ENCODE peak calls at places on chromosomes 2 and 18, in nine cellular contexts. L is pancreas; F is endothelial cell of umbilical vein; G is NB4; V is WTC11; R is progenitor cell of endocrine pancreas; Y is foreskin fibroblast; C is CD4-positive, alpha-beta T cell; M is heart left ventricle. W is an unnamed sample.

GRCh38 chr18:23690505-23691068 is 1.3 kb downstream of the LAMA3 start:
- DNase-seq in Y (peak), C (no peak), R (no peak), M (no peak), G (no peak), F (no peak), L (no peak), V (peak), W (no peak)

GRCh38 chr18:64791211-64791610 is 642.3 kb upstream of the LINC00305 start:
- DNase-seq in M (no peak), Y (no peak), V (no peak), C (no peak), F (no peak), L (no peak), G (no peak), R (no peak), W (no peak)

GRCh38 chr2:176109226-176109954 is 2.3 kb downstream of the HOXD11 start:
- DNase-seq in Y (no peak), R (no peak), F (no peak), L (no peak), G (no peak), V (no peak), M (no peak), C (no peak), W (peak)

GRCh38 chr2:8566788-8567468 is 114.9 kb upstream of the ID2 start:
- DNase-seq in R (no peak), L (no peak), F (no peak), C (no peak), Y (no peak), V (no peak), M (no peak), G (no peak), W (peak)

GRCh38 chr18:58590231-58590630 is 38.7 kb downstream of the ALPK2 start:
- DNase-seq in R (no peak), V (peak), Y (peak), G (no peak), F (no peak), C (no peak), L (no peak), M (no peak), W (no peak)

GRCh38 chr18:78634061-78634696 is 345.4 kb upstream of the SALL3 start:
- DNase-seq in C (no peak), V (no peak), L (no peak), R (no peak), M (no peak), F (no peak), Y (no peak), G (no peak), W (no peak)

GRCh38 chr18:75293591-75293990 is 83.0 kb downstream of the TSHZ1 start:
- DNase-seq in Y (peak), V (no peak), F (no peak), G (no peak), M (no peak), C (no peak), R (no peak), L (no peak), W (no peak)

GRCh38 chr18:3594760-3595241 is 144.8 kb downstream of the TGIF1 start:
- DNase-seq in L (no peak), F (no peak), R (no peak), C (no peak), Y (peak), M (no peak), G (peak), V (no peak), W (no peak)

GRCh38 chr2:186440506-186440905 is 45.6 kb upstream of the ZC3H15 start:
- DNase-seq in G (no peak), Y (no peak), M (no peak), C (no peak), V (no peak), R (no peak), L (no peak), F (peak), W (no peak)

GRCh38 chr2:114316532-114317300 is 125.7 kb upstream of the DPP10 start:
- DNase-seq in G (no peak), V (no peak), M (no peak), R (no peak), Y (no peak), C (no peak), F (no peak), L (no peak), W (no peak)

GRCh38 chr18:44938396-44939036 is 257.8 kb downstream of the SETBP1 start:
- DNase-seq in F (peak), M (no peak), V (no peak), R (no peak), L (peak), Y (no peak), C (no peak), G (no peak), W (no peak)

GRCh38 chr18:78612318-78612717 is 367.3 kb upstream of the SALL3 start:
- DNase-seq in M (no peak), G (no peak), R (no peak), V (no peak), C (no peak), F (no peak), L (no peak), Y (no peak), W (no peak)

GRCh38 chr2:198441246-198441645 is 636.9 kb downstream of the PLCL1 start:
- DNase-seq in L (no peak), Y (no peak), V (no peak), C (no peak), G (no peak), M (no peak), F (no peak), R (no peak), W (no peak)

GRCh38 chr18:31042391-31043181 is at the start of gene DSC3:
- DNase-seq in L (no peak), M (peak), G (peak), C (no peak), V (peak), R (peak), Y (peak), F (no peak), W (peak)

GRCh38 chr2:32832821-32833220 is 113.9 kb upstream of the LTBP1 start:
- DNase-seq in C (no peak), L (no peak), R (no peak), M (no peak), Y (peak), V (no peak), G (no peak), F (no peak), W (no peak)

GRCh38 chr2:172480301-172481218 is 53.2 kb downstream of the ITGA6 start:
- DNase-seq in F (peak), G (peak), M (peak), Y (peak), L (no peak), V (no peak), C (no peak), R (no peak), W (no peak)

GRCh38 chr2:236633764-236634163 is 64.1 kb downstream of the ACKR3 start:
- DNase-seq in C (no peak), F (no peak), M (no peak), V (no peak), Y (no peak), G (no peak), L (no peak), R (no peak), W (peak)

GRCh38 chr2:26477911-26478253 is at the start of gene OTOF:
- DNase-seq in M (peak), R (no peak), L (no peak), Y (peak), V (no peak), G (no peak), F (peak), C (no peak), W (no peak)

GRCh38 chr2:3463914-3464313 is 55.4 kb downstream of the ADI1 start:
- DNase-seq in M (peak), R (no peak), V (no peak), F (no peak), G (no peak), Y (no peak), C (no peak), L (no peak), W (no peak)

GRCh38 chr2:1784087-1784486 is 39.8 kb upstream of the PXDN start:
- DNase-seq in G (no peak), F (no peak), M (no peak), C (no peak), L (no peak), R (no peak), Y (peak), V (no peak), W (no peak)

GRCh38 chr18:22641973-22642372 is 224.3 kb upstream of the CTAGE1 start:
- DNase-seq in Y (no peak), R (no peak), L (no peak), V (no peak), F (no peak), C (no peak), G (no peak), M (no peak), W (no peak)

GRCh38 chr18:13240060-13240725 is 21.6 kb downstream of the LDLRAD4 start:
- DNase-seq in M (no peak), R (no peak), C (no peak), Y (no peak), L (no peak), V (no peak), F (no peak), G (no peak), W (peak)

GRCh38 chr2:100870652-100871531 is 51.0 kb downstream of the NPAS2 start:
- DNase-seq in R (no peak), Y (no peak), C (no peak), L (no peak), F (no peak), M (no peak), V (peak), G (peak), W (no peak)

GRCh38 chr2:6977095-6977777 is 60.0 kb downstream of the RNF144A start:
- DNase-seq in M (peak), V (no peak), G (no peak), C (no peak), R (no peak), Y (peak), F (peak), L (peak), W (no peak)

GRCh38 chr2:233165895-233166661 is 85.4 kb upstream of the ATG16L1 start:
- DNase-seq in V (no peak), L (no peak), M (peak), F (no peak), R (no peak), C (no peak), G (peak), Y (no peak), W (no peak)

GRCh38 chr2:241082338-241083090 is 19.6 kb downstream of the MTERF4 start:
- DNase-seq in F (no peak), R (no peak), Y (no peak), M (no peak), V (no peak), L (no peak), G (no peak), C (no peak), W (peak)

GRCh38 chr2:21781962-21782361 is 658.2 kb downstream of the TDRD15 start:
- DNase-seq in G (no peak), R (no peak), C (no peak), L (no peak), F (no peak), V (no peak), Y (no peak), M (no peak), W (no peak)
- TF ChIP-seq CTCF in G (no peak), R (no peak), C (no peak), L (no peak), F (no peak), V (no peak), Y (no peak), M (no peak), W (no peak)

GRCh38 chr2:64228126-64228678 is 84.0 kb upstream of the PELI1 start:
- DNase-seq in R (peak), V (peak), F (peak), C (peak), G (peak), Y (peak), M (peak), L (peak), W (peak)
- TF ChIP-seq CTCF in R (no peak), V (no peak), F (no peak), C (no peak), G (no peak), Y (no peak), M (no peak), L (no peak), W (peak)

DNA sequence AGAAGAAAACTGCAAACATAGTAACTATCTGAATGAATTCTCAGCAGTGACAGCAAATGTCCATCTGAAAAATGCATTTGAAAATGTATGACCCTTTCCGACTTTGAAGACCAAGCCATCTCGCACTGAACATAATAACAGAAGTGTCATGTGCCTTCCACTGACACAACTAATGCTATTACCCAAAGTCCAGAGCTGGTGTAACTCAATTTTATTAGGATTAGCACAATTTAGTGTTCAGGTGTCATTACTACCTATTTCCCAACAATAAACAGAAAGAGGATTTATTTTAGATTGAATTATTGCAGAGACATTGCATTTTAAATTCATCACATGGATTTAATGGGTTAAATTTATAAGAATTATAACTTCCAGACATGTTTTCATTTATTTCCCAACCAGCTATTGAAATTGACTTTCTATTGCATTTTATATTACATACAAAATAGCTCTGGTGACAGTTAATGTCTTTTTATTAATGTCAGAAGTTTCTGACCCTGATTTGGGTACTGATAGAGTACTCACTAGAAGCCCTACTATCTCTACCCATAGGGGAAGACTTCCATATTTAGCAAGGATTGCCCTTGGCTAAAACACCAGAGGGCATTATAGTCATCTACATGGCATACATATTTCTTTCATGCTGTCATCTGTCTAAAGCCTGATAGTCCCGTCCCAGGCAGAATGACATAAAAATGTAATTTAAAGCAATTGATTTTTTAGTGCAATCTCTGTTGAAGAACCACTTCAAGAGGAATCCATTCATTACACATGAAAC is 7.0 kb upstream of the STK39 start:
- DNase-seq in F (no peak), L (no peak), Y (peak), V (no peak), M (no peak), R (no peak), C (no peak), G (no peak), W (no peak)
- TF ChIP-seq CTCF in F (no peak), L (no peak), Y (no peak), V (no peak), M (no peak), R (no peak), C (no peak), G (no peak), W (no peak)

DNA sequence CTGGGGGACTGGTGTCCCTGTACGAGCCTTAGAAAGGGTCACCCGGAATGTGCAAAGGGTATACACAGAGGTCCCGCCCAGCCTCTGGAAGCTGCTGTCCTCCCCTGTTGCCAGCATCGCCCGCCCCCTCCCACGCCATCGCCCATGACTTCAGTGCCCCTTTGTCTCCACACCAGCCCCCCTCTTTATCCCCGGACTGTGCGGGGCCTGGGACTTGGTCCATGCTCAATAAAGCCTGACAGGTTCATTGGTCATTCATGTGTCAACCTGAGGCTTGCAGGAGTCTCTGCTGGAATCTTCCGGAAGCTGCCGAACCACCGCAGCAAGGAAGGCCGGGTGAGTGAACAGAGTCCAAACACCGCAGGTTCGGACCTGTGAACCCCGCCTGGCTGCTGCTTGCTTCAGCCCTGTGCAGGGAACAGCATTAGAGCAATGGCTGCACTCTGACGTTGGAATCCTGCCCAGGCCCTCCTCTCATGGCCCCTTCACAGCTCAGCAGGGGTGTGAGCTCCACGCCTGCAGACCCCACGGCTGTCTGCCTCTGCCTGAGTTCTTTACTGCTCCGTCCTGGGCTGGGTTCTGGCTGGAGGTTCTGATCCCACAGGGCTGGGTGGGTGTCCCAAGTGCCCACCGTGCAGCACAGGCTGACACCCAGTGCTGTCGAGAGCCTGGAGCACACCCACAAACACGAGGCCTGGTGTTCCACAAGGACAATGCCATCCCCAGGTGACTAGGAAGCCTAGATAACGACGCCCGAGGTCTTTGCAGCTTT is 96.5 kb downstream of the SEPTIN10 start:
- DNase-seq in R (no peak), Y (no peak), L (no peak), F (no peak), C (no peak), V (no peak), M (no peak), G (no peak), W (no peak)
- TF ChIP-seq CTCF in R (no peak), Y (no peak), L (no peak), F (no peak), C (no peak), V (no peak), M (no peak), G (no peak), W (no peak)